ENCODE peak calls at places on chromosomes 6 and 20, in four cellular contexts. A is NCI-H1694 treated with DMSO at 0.1 percent for 48 hours, S is MCF 10A, Y is foreskin fibroblast. U is an unnamed sample.

GRCh38 chr6:84553527-84553926 is 210.9 kb downstream of the TBX18 start:
- DNase-seq in A (no peak), S (peak; percentile 20), Y (peak; percentile 38), U (no peak)

GRCh38 chr6:158611600-158612041 is 32.9 kb downstream of the DYNLT1 start:
- DNase-seq in A (no peak), S (no peak), Y (no peak), U (no peak)

GRCh38 chr6:144482142-144482541 is 197.0 kb downstream of the UTRN start:
- DNase-seq in A (peak; percentile 5), S (peak; percentile 84), Y (peak; percentile 72), U (peak; percentile 84)

GRCh38 chr6:131400054-131400781 is 172.8 kb upstream of the ARG1 start:
- DNase-seq in A (no peak), S (peak; percentile 86), Y (peak; percentile 87), U (peak; percentile 49)

GRCh38 chr6:115551510-115551909 is 509.2 kb downstream of the FRK start:
- DNase-seq in A (peak; percentile 83), S (no peak), Y (no peak), U (no peak)

GRCh38 chr6:158509465-158509864 is 50.4 kb upstream of the TMEM181 start:
- DNase-seq in A (no peak), S (no peak), Y (no peak), U (no peak)

GRCh38 chr6:168102093-168102985 is 23.3 kb upstream of the FRMD1 start:
- DNase-seq in A (no peak), S (no peak), Y (no peak), U (no peak)

GRCh38 chr6:134419717-134420116 is 101.8 kb upstream of the SGK1 start:
- DNase-seq in A (no peak), S (no peak), Y (no peak), U (no peak)

GRCh38 chr20:62691485-62691884 is 17.2 kb upstream of the NTSR1 start:
- DNase-seq in A (no peak), S (no peak), Y (no peak), U (no peak)